ENCODE peak calls at places on chromosome 10, in six cellular contexts. T is activated CD4-positive, alpha-beta T cell treated with anti-CD3 and anti-CD28 coated beads for 36 hours; A is AG08396; C is left cardiac atrium; N is GM12864; Y is dorsolateral prefrontal cortex. U is an unnamed sample.

GRCh38 chr10:132434405-132435005 is 37.5 kb downstream of the PWWP2B start:
- DNase-seq in T (peak; percentile 79), A (no peak), C (peak; percentile 74), N (no peak), Y (no peak), U (no peak)

GRCh38 chr10:74231375-74231774 is 80.4 kb downstream of the ADK start:
- DNase-seq in T (no peak), A (no peak), C (no peak), N (no peak), Y (no peak), U (no peak)

GRCh38 chr10:127757033-127757432 is 20.0 kb downstream of the FOXI2 start:
- DNase-seq in T (no peak), A (no peak), C (no peak), N (no peak), Y (no peak), U (no peak)

GRCh38 chr10:110531687-110532086 is 34.0 kb downstream of the DUSP5 start:
- DNase-seq in T (no peak), A (no peak), C (no peak), N (no peak), Y (no peak), U (no peak)

GRCh38 chr10:106991084-106991483 is 173.4 kb downstream of the SORCS1 start:
- DNase-seq in T (no peak), A (no peak), C (no peak), N (no peak), Y (no peak), U (no peak)

GRCh38 chr10:132980426-132981172 is 38.2 kb upstream of the CFAP46 start:
- DNase-seq in T (no peak), A (no peak), C (no peak), N (no peak), Y (no peak), U (no peak)

GRCh38 chr10:16890691-16891090 is 73.5 kb upstream of the RSU1 start:
- DNase-seq in T (no peak), A (no peak), C (no peak), N (no peak), Y (no peak), U (peak; percentile 48)

GRCh38 chr10:21626457-21627161 is 92.6 kb downstream of the MLLT10 start:
- DNase-seq in T (no peak), A (no peak), C (no peak), N (no peak), Y (no peak), U (peak; percentile 76)

GRCh38 chr10:71007516-71007915 is 119.2 kb upstream of the PCBD1 start:
- DNase-seq in T (no peak), A (no peak), C (no peak), N (no peak), Y (no peak), U (no peak)

GRCh38 chr10:12588091-12588850 is 238.9 kb downstream of the CAMK1D start:
- DNase-seq in T (peak; percentile 26), A (no peak), C (no peak), N (no peak), Y (no peak), U (no peak)

GRCh38 chr10:4648968-4649367 is 177.0 kb upstream of the AKR1E2 start:
- DNase-seq in T (no peak), A (no peak), C (no peak), N (no peak), Y (no peak), U (no peak)

GRCh38 chr10:47027108-47027811 is 116.0 kb downstream of the PTPN20 start:
- DNase-seq in T (no peak), A (no peak), C (no peak), N (no peak), Y (no peak), U (peak; percentile 65)

GRCh38 chr10:29957887-29958330 is 101.5 kb downstream of the JCAD start:
- DNase-seq in T (no peak), A (no peak), C (peak; percentile 42), N (no peak), Y (no peak), U (no peak)

GRCh38 chr10:11553773-11554381 is 57.6 kb downstream of the USP6NL start:
- DNase-seq in T (peak; percentile 37), A (no peak), C (no peak), N (peak; percentile 83), Y (no peak), U (no peak)

GRCh38 chr10:65110029-65110428 is 1588.8 kb downstream of the REEP3 start:
- DNase-seq in T (no peak), A (no peak), C (no peak), N (no peak), Y (no peak), U (no peak)

GRCh38 chr10:4194231-4194630 is 409.2 kb upstream of the KLF6 start:
- DNase-seq in T (no peak), A (no peak), C (no peak), N (no peak), Y (no peak), U (no peak)

GRCh38 chr10:29377333-29377961 is 88.6 kb downstream of the LYZL1 start:
- DNase-seq in T (no peak), A (peak; percentile 61), C (no peak), N (no peak), Y (no peak), U (no peak)

GRCh38 chr10:108241166-108241565 is 1076.7 kb upstream of the SORCS1 start:
- DNase-seq in T (no peak), A (no peak), C (no peak), N (no peak), Y (no peak), U (no peak)

GRCh38 chr10:132714906-132715790 is 70.8 kb downstream of the NKX6-2 start:
- DNase-seq in T (no peak), A (no peak), C (peak; percentile 19), N (no peak), Y (peak; percentile 24), U (no peak)

GRCh38 chr10:1577371-1577770 is 160.0 kb downstream of the ADARB2 start:
- DNase-seq in T (no peak), A (no peak), C (no peak), N (no peak), Y (no peak), U (no peak)

GRCh38 chr10:79397575-79398303 is 47.7 kb downstream of the ZCCHC24 start:
- DNase-seq in T (no peak), A (no peak), C (peak; percentile 75), N (no peak), Y (no peak), U (peak; percentile 85)

GRCh38 chr10:77592946-77593636 is 44.5 kb downstream of the KCNMA1 start:
- DNase-seq in T (no peak), A (peak; percentile 93), C (no peak), N (no peak), Y (no peak), U (peak; percentile 99)

GRCh38 chr10:44552716-44553115 is 167.8 kb upstream of the CXCL12 start:
- DNase-seq in T (no peak), A (no peak), C (no peak), N (no peak), Y (no peak), U (no peak)

GRCh38 chr10:104089621-104090020 is 3.9 kb upstream of the COL17A1 start:
- DNase-seq in T (no peak), A (no peak), C (no peak), N (no peak), Y (no peak), U (no peak)

GRCh38 chr10:124935946-124936345 is 6.0 kb upstream of the ZRANB1 start:
- DNase-seq in T (peak; percentile 60), A (peak; percentile 30), C (no peak), N (no peak), Y (no peak), U (no peak)

GRCh38 chr10:64257704-64258103 is 736.5 kb downstream of the REEP3 start:
- DNase-seq in T (no peak), A (no peak), C (no peak), N (no peak), Y (no peak), U (no peak)

GRCh38 chr10:572066-572465 is 117.4 kb downstream of the DIP2C start:
- DNase-seq in T (no peak), A (no peak), C (no peak), N (no peak), Y (no peak), U (peak; percentile 48)

U was measured in osteoblast.